ENCODE peak calls at places on chromosomes 2 and 18, in four cellular contexts. One of them, this sample, is unnamed.

GRCh38 chr2:102005989-102006885 is 14.5 kb downstream of the IL1R2 start:
- DNase-seq in sciatic nerve: no peak
- DNase-seq in Right ventricle myocardium superior: no peak
- DNase-seq in astrocyte: peak; percentile 18
- DNase-seq in this sample: peak; percentile 64

GRCh38 chr2:54386993-54387590 is 69.0 kb upstream of the SPTBN1 start:
- DNase-seq in sciatic nerve: peak; percentile 72
- DNase-seq in Right ventricle myocardium superior: peak; percentile 67
- DNase-seq in astrocyte: peak; percentile 81
- DNase-seq in this sample: no peak

GRCh38 chr18:60019463-60019840 is 119.7 kb downstream of the PMAIP1 start:
- DNase-seq in sciatic nerve: no peak
- DNase-seq in Right ventricle myocardium superior: no peak
- DNase-seq in astrocyte: peak; percentile 95
- DNase-seq in this sample: peak; percentile 95

GRCh38 chr2:132804045-132804444 is 134.0 kb upstream of the LYPD1 start:
- DNase-seq in sciatic nerve: no peak
- DNase-seq in Right ventricle myocardium superior: no peak
- DNase-seq in astrocyte: peak; percentile 72
- DNase-seq in this sample: peak; percentile 69

GRCh38 chr2:158599609-158600008 is 142.9 kb downstream of the PKP4 start:
- DNase-seq in sciatic nerve: no peak
- DNase-seq in Right ventricle myocardium superior: no peak
- DNase-seq in astrocyte: no peak
- DNase-seq in this sample: no peak

GRCh38 chr18:77123313-77124231 is 9.0 kb downstream of the MBP start:
- DNase-seq in sciatic nerve: no peak
- DNase-seq in Right ventricle myocardium superior: no peak
- DNase-seq in astrocyte: no peak
- DNase-seq in this sample: no peak

GRCh38 chr2:181628590-181629585 is 28.0 kb downstream of the CERKL start:
- DNase-seq in sciatic nerve: no peak
- DNase-seq in Right ventricle myocardium superior: no peak
- DNase-seq in astrocyte: no peak
- DNase-seq in this sample: no peak

GRCh38 chr2:181352158-181352557 is 105.0 kb upstream of the ITGA4 start:
- DNase-seq in sciatic nerve: no peak
- DNase-seq in Right ventricle myocardium superior: no peak
- DNase-seq in astrocyte: no peak
- DNase-seq in this sample: no peak

GRCh38 chr2:31580321-31581117 is at the start of gene SRD5A2:
- DNase-seq in sciatic nerve: no peak
- DNase-seq in Right ventricle myocardium superior: no peak
- DNase-seq in astrocyte: no peak
- DNase-seq in this sample: no peak

GRCh38 chr2:128322651-128323491 is 4.2 kb upstream of the HS6ST1 start:
- DNase-seq in sciatic nerve: peak; percentile 66
- DNase-seq in Right ventricle myocardium superior: no peak
- DNase-seq in astrocyte: no peak
- DNase-seq in this sample: no peak

GRCh38 chr2:28233070-28233718 is 159.5 kb upstream of the FOSL2 start:
- DNase-seq in sciatic nerve: no peak
- DNase-seq in Right ventricle myocardium superior: no peak
- DNase-seq in astrocyte: peak; percentile 39
- DNase-seq in this sample: peak; percentile 8

GRCh38 chr2:74146929-74147728 is 583 bp downstream of the BOLA3 start:
- DNase-seq in sciatic nerve: no peak
- DNase-seq in Right ventricle myocardium superior: no peak
- DNase-seq in astrocyte: peak; percentile 22
- DNase-seq in this sample: peak; percentile 56

GRCh38 chr2:120686511-120687168 is 49.0 kb upstream of the GLI2 start:
- DNase-seq in sciatic nerve: no peak
- DNase-seq in Right ventricle myocardium superior: no peak
- DNase-seq in astrocyte: no peak
- DNase-seq in this sample: no peak

GRCh38 chr2:210577263-210578071 is 21.1 kb downstream of the CPS1 start:
- DNase-seq in sciatic nerve: no peak
- DNase-seq in Right ventricle myocardium superior: no peak
- DNase-seq in astrocyte: peak; percentile 30
- DNase-seq in this sample: peak; percentile 49

GRCh38 chr2:73032702-73033097 is 38.8 kb downstream of the SFXN5 start:
- DNase-seq in sciatic nerve: no peak
- DNase-seq in Right ventricle myocardium superior: no peak
- DNase-seq in astrocyte: no peak
- DNase-seq in this sample: no peak

GRCh38 chr2:202034249-202035088 is 814 bp downstream of the FZD7 start:
- DNase-seq in sciatic nerve: peak; percentile 67
- DNase-seq in Right ventricle myocardium superior: peak; percentile 59
- DNase-seq in astrocyte: peak; percentile 31
- DNase-seq in this sample: peak; percentile 75

GRCh38 chr18:14768241-14768640 is 20.3 kb downstream of the ANKRD30B start:
- DNase-seq in sciatic nerve: no peak
- DNase-seq in Right ventricle myocardium superior: no peak
- DNase-seq in astrocyte: no peak
- DNase-seq in this sample: no peak

GRCh38 chr2:147460140-147460539 is 384.7 kb upstream of the ACVR2A start:
- DNase-seq in sciatic nerve: no peak
- DNase-seq in Right ventricle myocardium superior: no peak
- DNase-seq in astrocyte: peak; percentile 44
- DNase-seq in this sample: peak; percentile 23

GRCh38 chr2:72139871-72140620 is 7.6 kb downstream of the CYP26B1 start:
- DNase-seq in sciatic nerve: peak; percentile 51
- DNase-seq in Right ventricle myocardium superior: peak; percentile 40
- DNase-seq in astrocyte: no peak
- DNase-seq in this sample: no peak

GRCh38 chr18:923144-923543 is 18.5 kb downstream of the ADCYAP1 start:
- DNase-seq in sciatic nerve: no peak
- DNase-seq in Right ventricle myocardium superior: no peak
- DNase-seq in astrocyte: no peak
- DNase-seq in this sample: no peak

GRCh38 chr2:104733544-104733943 is 120.4 kb upstream of the POU3F3 start:
- DNase-seq in sciatic nerve: no peak
- DNase-seq in Right ventricle myocardium superior: no peak
- DNase-seq in astrocyte: no peak
- DNase-seq in this sample: no peak

GRCh38 chr2:160261731-160262130 is 61.7 kb upstream of the ITGB6 start:
- DNase-seq in sciatic nerve: no peak
- DNase-seq in Right ventricle myocardium superior: no peak
- DNase-seq in astrocyte: no peak
- DNase-seq in this sample: no peak

GRCh38 chr2:62844311-62845090 is 139.0 kb downstream of the EHBP1 start:
- DNase-seq in sciatic nerve: no peak
- DNase-seq in Right ventricle myocardium superior: no peak
- DNase-seq in astrocyte: no peak
- DNase-seq in this sample: no peak

GRCh38 chr2:171592026-171592555 is 69.8 kb downstream of the CYBRD1 start:
- DNase-seq in sciatic nerve: peak; percentile 63
- DNase-seq in Right ventricle myocardium superior: no peak
- DNase-seq in astrocyte: no peak
- DNase-seq in this sample: peak; percentile 9